ENCODE peak calls at places on chromosomes 3 and 15, in seven cellular contexts. A, S, C, K, V, W and G are unnamed samples.

GRCh38 chr15:23855260-23855659 is 168.2 kb upstream of the NDN start:
- DNase-seq in A (no peak), S (peak), C (no peak), K (no peak), V (no peak), W (no peak), G (no peak)

GRCh38 chr15:75446146-75446545 is 5.3 kb downstream of the SIN3A start:
- DNase-seq in A (no peak), S (no peak), C (no peak), K (no peak), V (no peak), W (no peak), G (no peak)

GRCh38 chr3:184631339-184631965 is 69.9 kb downstream of the EPHB3 start:
- DNase-seq in A (no peak), S (no peak), C (no peak), K (no peak), V (no peak), W (no peak), G (no peak)

GRCh38 chr3:165256554-165256953 is 60.4 kb upstream of the SLITRK3 start:
- DNase-seq in A (no peak), S (no peak), C (no peak), K (no peak), V (no peak), W (no peak), G (no peak)

GRCh38 chr3:158652463-158652862 is 8.1 kb downstream of the GFM1 start:
- DNase-seq in A (no peak), S (no peak), C (no peak), K (no peak), V (no peak), W (no peak), G (no peak)

GRCh38 chr3:24069045-24069444 is 124.0 kb downstream of the NR1D2 start:
- DNase-seq in A (no peak), S (peak), C (no peak), K (no peak), V (no peak), W (no peak), G (no peak)

GRCh38 chr3:71114610-71115009 is 468.9 kb downstream of the FOXP1 start:
- DNase-seq in A (no peak), S (peak), C (no peak), K (no peak), V (no peak), W (no peak), G (no peak)

GRCh38 chr3:9230596-9230995 is 18.9 kb downstream of the SRGAP3 start:
- DNase-seq in A (no peak), S (peak), C (no peak), K (no peak), V (no peak), W (no peak), G (no peak)

GRCh38 chr3:78204977-78205376 is 1165.1 kb downstream of the ROBO2 start:
- DNase-seq in A (peak), S (peak), C (no peak), K (no peak), V (no peak), W (no peak), G (peak)

GRCh38 chr3:194536883-194537637 is 50.3 kb upstream of the ATP13A3 start:
- DNase-seq in A (peak), S (no peak), C (no peak), K (peak), V (no peak), W (peak), G (no peak)

GRCh38 chr3:27279153-27279552 is 90.0 kb downstream of the NEK10 start:
- DNase-seq in A (no peak), S (peak), C (no peak), K (no peak), V (no peak), W (no peak), G (no peak)

GRCh38 chr3:27910456-27910855 is 188.3 kb upstream of the EOMES start:
- DNase-seq in A (no peak), S (peak), C (no peak), K (no peak), V (no peak), W (no peak), G (no peak)

GRCh38 chr3:174949523-174949922 is 90.4 kb downstream of the NAALADL2 start:
- DNase-seq in A (peak), S (peak), C (no peak), K (no peak), V (no peak), W (no peak), G (peak)

GRCh38 chr3:71360170-71360569 is 223.4 kb downstream of the FOXP1 start:
- DNase-seq in A (no peak), S (no peak), C (no peak), K (no peak), V (no peak), W (no peak), G (no peak)

GRCh38 chr3:8254489-8254888 is 247.1 kb upstream of the LMCD1 start:
- DNase-seq in A (no peak), S (no peak), C (no peak), K (no peak), V (no peak), W (no peak), G (no peak)

GRCh38 chr3:138933068-138933668 is 13.8 kb downstream of the FOXL2 start:
- DNase-seq in A (no peak), S (no peak), C (no peak), K (no peak), V (no peak), W (no peak), G (no peak)

GRCh38 chr3:141360888-141361598 is 7.3 kb upstream of the ZBTB38 start:
- DNase-seq in A (peak), S (peak), C (no peak), K (no peak), V (peak), W (no peak), G (peak)

GRCh38 chr3:126460386-126460785 is 15.3 kb downstream of the ZXDC start:
- DNase-seq in A (no peak), S (no peak), C (no peak), K (no peak), V (no peak), W (no peak), G (no peak)

GRCh38 chr3:125062904-125063618 is 7.3 kb upstream of the HEG1 start:
- DNase-seq in A (peak), S (peak), C (peak), K (peak), V (no peak), W (no peak), G (peak)

GRCh38 chr3:58217209-58217811 is 6.5 kb upstream of the DNASE1L3 start:
- DNase-seq in A (peak), S (peak), C (peak), K (peak), V (peak), W (peak), G (peak)

GRCh38 chr15:78996876-78997275 is 52.0 kb upstream of the CTSH start:
- DNase-seq in A (no peak), S (no peak), C (no peak), K (no peak), V (no peak), W (no peak), G (no peak)

GRCh38 chr3:33749546-33750215 is 31.6 kb upstream of the CLASP2 start:
- DNase-seq in A (peak), S (peak), C (no peak), K (no peak), V (no peak), W (no peak), G (peak)

GRCh38 chr15:52227456-52227855 is 36.3 kb upstream of the GNB5 start:
- DNase-seq in A (peak), S (peak), C (peak), K (no peak), V (peak), W (no peak), G (peak)

GRCh38 chr3:123344175-123344908 is 104.5 kb downstream of the ADCY5 start:
- DNase-seq in A (peak), S (peak), C (no peak), K (no peak), V (no peak), W (no peak), G (peak)

GRCh38 chr3:192817053-192817452 is 89.7 kb upstream of the FGF12 start:
- DNase-seq in A (peak), S (peak), C (no peak), K (no peak), V (no peak), W (no peak), G (peak)

GRCh38 chr3:87267953-87268645 is 8.3 kb downstream of the POU1F1 start:
- DNase-seq in A (no peak), S (no peak), C (no peak), K (no peak), V (no peak), W (no peak), G (no peak)

GRCh38 chr3:126340081-126340511 is 17.1 kb downstream of the KLF15 start:
- DNase-seq in A (no peak), S (peak), C (no peak), K (no peak), V (no peak), W (peak), G (no peak)

GRCh38 chr15:100595964-100596363 is 6.0 kb downstream of the LINS1 start:
- DNase-seq in A (no peak), S (no peak), C (no peak), K (no peak), V (no peak), W (no peak), G (no peak)

GRCh38 chr3:134362670-134363380 is 11.4 kb downstream of the AMOTL2 start:
- DNase-seq in A (no peak), S (no peak), C (no peak), K (no peak), V (no peak), W (no peak), G (no peak)

GRCh38 chr15:41692049-41692448 is 31.8 kb downstream of the MGA start:
- DNase-seq in A (no peak), S (no peak), C (no peak), K (no peak), V (no peak), W (no peak), G (no peak)

GRCh38 chr15:74428970-74429783 is 4.6 kb downstream of the SEMA7A start:
- DNase-seq in A (no peak), S (no peak), C (no peak), K (no peak), V (no peak), W (no peak), G (no peak)
- H3K4me3 ChIP-seq in A (no peak), S (no peak), C (no peak), K (no peak), V (no peak), W (no peak), G (no peak)

GRCh38 chr3:101940521-101940992 is 91.2 kb downstream of the NFKBIZ start:
- DNase-seq in A (peak), S (peak), C (peak), K (peak), V (no peak), W (no peak), G (peak)

GRCh38 chr3:101942356-101942755 is 93.0 kb downstream of the NFKBIZ start:
- DNase-seq in A (no peak), S (peak), C (no peak), K (no peak), V (no peak), W (no peak), G (no peak)

GRCh38 chr3:101939391-101939790 is 90.1 kb downstream of the NFKBIZ start:
- DNase-seq in A (no peak), S (no peak), C (no peak), K (no peak), V (no peak), W (no peak), G (no peak)

GRCh38 chr3:101943028-101943427 is 93.7 kb downstream of the NFKBIZ start:
- DNase-seq in A (no peak), S (no peak), C (no peak), K (no peak), V (no peak), W (no peak), G (no peak)

GRCh38 chr3:101941253-101942039 is 92.1 kb downstream of the NFKBIZ start:
- DNase-seq in A (peak), S (peak), C (no peak), K (no peak), V (no peak), W (no peak), G (no peak)
- H3K4me3 ChIP-seq in A (peak), S (no peak), C (no peak), K (no peak), V (no peak), W (no peak), G (no peak)

DNA sequence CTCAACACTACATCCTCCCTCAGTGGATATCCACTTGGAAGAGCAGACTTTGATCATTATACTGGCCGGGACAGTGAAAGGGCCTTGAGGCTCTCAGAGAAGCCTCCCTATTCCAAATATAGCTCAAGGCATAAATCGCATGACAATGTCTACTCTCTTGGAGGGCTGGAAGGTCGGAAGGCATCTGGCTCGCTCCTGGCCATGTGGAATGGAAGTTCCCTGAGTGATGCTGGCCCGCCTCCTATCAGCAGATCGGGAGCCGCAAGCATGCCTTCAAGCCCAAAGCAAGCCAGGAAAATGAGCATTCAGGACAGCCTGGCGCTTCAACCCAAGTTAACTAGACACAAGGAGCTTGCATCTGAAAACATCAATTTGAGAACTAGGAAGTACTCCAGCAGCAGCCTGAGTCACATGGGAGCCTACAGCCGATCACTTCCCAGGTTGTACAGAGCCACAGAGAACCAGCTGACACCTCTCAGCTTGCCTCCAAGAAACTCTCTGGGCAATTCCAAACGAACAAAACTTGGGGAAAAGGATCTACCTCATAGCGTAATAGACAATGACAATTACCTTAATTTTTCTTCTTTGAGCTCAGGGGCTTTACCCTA is 25.4 kb downstream of the PHLDB2 start:
- DNase-seq in A (no peak), S (no peak), C (no peak), K (peak), V (no peak), W (no peak), G (no peak)
- H3K4me3 ChIP-seq in A (no peak), S (no peak), C (no peak), K (no peak), V (no peak), W (no peak), G (no peak)

GRCh38 chr15:28093761-28094535 is 5.2 kb downstream of the OCA2 start:
- DNase-seq in A (no peak), S (no peak), C (no peak), K (no peak), V (no peak), W (peak), G (no peak)

GRCh38 chr15:28097656-28098359 is 1.3 kb downstream of the OCA2 start:
- DNase-seq in A (no peak), S (no peak), C (no peak), K (no peak), V (no peak), W (no peak), G (no peak)

GRCh38 chr15:28096411-28096719 is 2.8 kb downstream of the OCA2 start:
- DNase-seq in A (no peak), S (no peak), C (no peak), K (no peak), V (no peak), W (no peak), G (no peak)

GRCh38 chr15:28096720-28097431 is 2.2 kb downstream of the OCA2 start:
- DNase-seq in A (no peak), S (no peak), C (no peak), K (no peak), V (no peak), W (no peak), G (no peak)

DNA sequence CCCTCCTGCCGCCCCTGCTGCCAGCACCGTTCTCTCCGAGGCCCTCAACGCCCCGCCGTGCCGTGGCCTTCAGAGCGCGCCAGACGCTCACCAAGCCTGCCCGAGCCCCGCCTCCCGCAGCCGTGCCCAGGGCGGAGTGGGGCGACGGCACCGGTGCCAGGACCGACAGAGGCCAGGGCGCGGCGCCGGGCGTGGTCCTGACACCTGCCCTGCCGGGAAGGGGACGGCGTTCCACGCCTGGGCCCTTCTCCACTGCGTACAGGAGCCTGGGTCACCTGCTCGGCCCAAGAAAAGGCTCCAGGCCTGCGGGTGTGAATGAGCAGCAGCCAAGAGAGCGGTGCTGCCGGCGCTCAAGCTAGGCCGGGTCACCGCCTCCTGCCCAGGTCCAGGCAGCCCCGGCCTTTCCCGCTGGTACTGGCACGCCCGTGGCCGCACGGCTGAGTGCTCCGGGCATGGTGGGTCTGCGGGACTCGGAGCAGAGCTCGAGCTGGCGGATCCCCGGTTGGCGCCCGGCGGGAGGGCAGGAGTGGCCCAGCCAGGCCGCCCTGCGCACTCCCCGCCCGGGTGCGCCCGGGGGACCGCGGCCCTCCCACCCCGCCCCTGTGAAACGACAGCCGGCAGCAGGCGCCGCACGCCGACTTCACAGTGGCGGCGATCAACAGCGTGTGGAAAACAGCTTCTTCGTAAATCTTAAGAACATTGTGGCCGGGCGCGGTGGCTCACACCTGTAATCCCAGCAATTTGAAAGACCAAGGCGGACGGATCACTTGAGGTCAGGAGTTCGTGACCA is 4.2 kb downstream of the OCA2 start:
- DNase-seq in A (no peak), S (no peak), C (peak), K (peak), V (no peak), W (peak), G (no peak)
- H3K4me3 ChIP-seq in A (no peak), S (no peak), C (peak), K (peak), V (no peak), W (peak), G (no peak)

GRCh38 chr3:54123538-54124196 is 1.3 kb downstream of the CACNA2D3 start:
- DNase-seq in A (no peak), S (no peak), C (no peak), K (no peak), V (no peak), W (no peak), G (no peak)
- H3K4me3 ChIP-seq in A (no peak), S (no peak), C (peak), K (peak), V (no peak), W (no peak), G (no peak)

GRCh38 chr3:11291808-11292207 is 19.6 kb downstream of the ATG7 start:
- DNase-seq in A (no peak), S (no peak), C (no peak), K (peak), V (no peak), W (no peak), G (no peak)

GRCh38 chr3:11290743-11291680 is 18.8 kb downstream of the ATG7 start:
- DNase-seq in A (peak), S (peak), C (no peak), K (no peak), V (peak), W (no peak), G (peak)

GRCh38 chr3:11289864-11290263 is 17.7 kb downstream of the ATG7 start:
- DNase-seq in A (no peak), S (peak), C (no peak), K (no peak), V (no peak), W (no peak), G (no peak)

GRCh38 chr3:11288021-11288491 is 15.9 kb downstream of the ATG7 start:
- DNase-seq in A (peak), S (peak), C (no peak), K (no peak), V (no peak), W (no peak), G (peak)

DNA sequence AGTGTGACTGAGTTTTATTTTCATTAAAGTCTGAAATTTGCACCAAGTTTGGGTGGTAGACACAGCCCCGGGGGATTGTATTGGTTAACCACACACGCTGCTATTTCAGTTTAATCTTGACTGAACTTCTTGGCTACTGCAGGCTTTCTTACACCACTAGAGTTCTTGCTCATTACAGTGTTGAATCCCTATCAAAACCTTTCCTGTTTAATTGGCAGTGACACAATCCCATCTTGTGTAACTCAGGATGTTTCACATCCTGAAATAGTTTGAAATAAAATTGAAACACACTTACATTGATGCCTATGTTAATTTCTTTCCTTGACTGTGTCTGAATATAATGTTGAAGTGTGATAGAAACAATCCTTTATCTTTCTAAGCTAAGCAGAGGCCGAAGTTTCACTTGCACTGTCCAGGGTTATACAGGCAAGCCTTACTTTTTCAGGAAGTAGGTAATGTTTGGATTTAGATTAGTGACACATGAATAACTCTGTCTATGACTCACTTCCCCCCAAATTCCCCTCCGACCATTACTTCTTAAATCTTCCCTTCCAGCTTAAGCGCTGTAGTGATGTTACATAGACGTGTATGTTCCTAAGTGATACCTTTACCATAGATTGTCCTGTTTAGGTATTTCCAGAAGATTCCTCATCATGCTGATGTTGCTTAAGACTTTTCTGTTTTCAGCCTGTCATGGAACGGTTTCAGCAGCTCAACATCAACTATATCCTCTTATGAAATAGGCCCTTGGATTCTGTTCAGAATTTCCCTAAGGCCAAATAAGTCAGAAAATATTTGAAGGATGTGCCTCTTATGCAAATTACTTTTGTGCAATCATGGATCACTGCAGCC is 16.8 kb downstream of the ATG7 start:
- DNase-seq in A (peak), S (peak), C (peak), K (no peak), V (no peak), W (no peak), G (peak)
- H3K4me3 ChIP-seq in A (peak), S (no peak), C (no peak), K (no peak), V (no peak), W (no peak), G (no peak)

GRCh38 chr15:85795320-85795668 is 569 bp upstream of the KLHL25 start:
- DNase-seq in A (no peak), S (no peak), C (no peak), K (no peak), V (no peak), W (no peak), G (no peak)
- H3K4me3 ChIP-seq in A (peak), S (peak), C (peak), K (peak), V (peak), W (no peak), G (peak)